ENCODE peak calls at places on chromosomes 5 and 9, in seven cellular contexts. S, D, W, K, A, V and F are unnamed samples.

GRCh38 chr5:121937762-121938161 is 24.0 kb upstream of the SRFBP1 start:
- DNase-seq in S (no peak), D (no peak), W (no peak), K (no peak), A (no peak), V (no peak), F (no peak)

GRCh38 chr5:166758151-166758550 is 1533.3 kb upstream of the WWC1 start:
- DNase-seq in S (no peak), D (no peak), W (no peak), K (no peak), A (no peak), V (no peak), F (no peak)

GRCh38 chr5:16757989-16758501 is 141.2 kb upstream of the RETREG1 start:
- DNase-seq in S (no peak), D (no peak), W (no peak), K (no peak), A (no peak), V (no peak), F (no peak)

GRCh38 chr5:58172946-58173345 is 286.9 kb downstream of the PLK2 start:
- DNase-seq in S (no peak), D (no peak), W (no peak), K (no peak), A (no peak), V (no peak), F (no peak)

GRCh38 chr5:111016801-111017200 is 54.7 kb upstream of the TSLP start:
- DNase-seq in S (peak), D (no peak), W (no peak), K (no peak), A (no peak), V (no peak), F (no peak)

GRCh38 chr5:139955616-139956283 is 87.3 kb downstream of the NRG2 start:
- DNase-seq in S (no peak), D (no peak), W (peak), K (no peak), A (no peak), V (no peak), F (no peak)

GRCh38 chr9:95249986-95250385 is 67.5 kb downstream of the FANCC start:
- DNase-seq in S (no peak), D (no peak), W (no peak), K (no peak), A (no peak), V (no peak), F (no peak)

GRCh38 chr5:6731465-6732237 is 18.4 kb downstream of the TENT4A start:
- DNase-seq in S (peak), D (no peak), W (no peak), K (no peak), A (no peak), V (no peak), F (peak)

GRCh38 chr9:33041459-33042188 is 16.6 kb downstream of the DNAJA1 start:
- DNase-seq in S (no peak), D (no peak), W (no peak), K (no peak), A (no peak), V (no peak), F (no peak)

GRCh38 chr5:71786337-71787060 is 67.4 kb downstream of the CARTPT start:
- DNase-seq in S (no peak), D (no peak), W (no peak), K (no peak), A (no peak), V (no peak), F (no peak)

GRCh38 chr5:53368516-53368915 is 111.9 kb upstream of the FST start:
- DNase-seq in S (peak), D (no peak), W (no peak), K (no peak), A (no peak), V (no peak), F (peak)

GRCh38 chr9:105725370-105725769 is 31.0 kb downstream of the TMEM38B start:
- DNase-seq in S (no peak), D (no peak), W (no peak), K (no peak), A (no peak), V (no peak), F (no peak)

GRCh38 chr9:120477534-120478001 is 102.4 kb downstream of the CDK5RAP2 start:
- DNase-seq in S (peak), D (no peak), W (peak), K (peak), A (peak), V (peak), F (peak)

GRCh38 chr5:59487068-59487686 is 406.3 kb downstream of the PDE4D start:
- DNase-seq in S (no peak), D (no peak), W (no peak), K (no peak), A (no peak), V (no peak), F (no peak)

GRCh38 chr9:36903541-36904435 is 130.3 kb downstream of the PAX5 start:
- DNase-seq in S (peak), D (no peak), W (no peak), K (no peak), A (no peak), V (peak), F (peak)

GRCh38 chr9:108439967-108440366 is 415.8 kb downstream of the ACTL7B start:
- DNase-seq in S (peak), D (no peak), W (no peak), K (no peak), A (no peak), V (no peak), F (peak)

GRCh38 chr5:157657516-157657915 is 5.3 kb upstream of the SOX30 start:
- DNase-seq in S (no peak), D (no peak), W (no peak), K (no peak), A (no peak), V (no peak), F (no peak)

GRCh38 chr5:168198359-168198758 is 93.1 kb upstream of the WWC1 start:
- DNase-seq in S (no peak), D (no peak), W (no peak), K (no peak), A (no peak), V (no peak), F (no peak)

GRCh38 chr9:107177857-107178256 is 105.2 kb upstream of the RAD23B start:
- DNase-seq in S (no peak), D (no peak), W (no peak), K (no peak), A (no peak), V (no peak), F (no peak)